ENCODE peak calls at places on chromosomes 12 and 14, in five cellular contexts. B, K, J, M and V are unnamed samples. For H3K4me1, the result is how much of the 10 kb centered on the place peaks cover.

GRCh38 chr12:46492471-46493351 is 120.1 kb upstream of the SLC38A2 start:
- DNase-seq in B (no peak), J (peak), M (no peak), K (no peak), V (no peak)

GRCh38 chr12:639566-639965 is 23.7 kb downstream of the NINJ2 start:
- DNase-seq in B (no peak), K (no peak), M (no peak), J (no peak), V (no peak)

GRCh38 chr12:4562034-4562657 is at the start of gene DYRK4:
- DNase-seq in B (peak), J (no peak), M (peak), K (peak), V (peak)

GRCh38 chr14:53011053-53011462 is 60.2 kb upstream of the FERMT2 start:
- DNase-seq in B (peak), J (peak), M (peak), K (peak), V (no peak)

GRCh38 chr12:121894633-121895032 is 6.0 kb downstream of the PSMD9 start:
- DNase-seq in J (no peak), M (no peak), K (peak), B (no peak), V (peak)

GRCh38 chr14:100623961-100624360 is 36.7 kb upstream of the BEGAIN start:
- DNase-seq in J (no peak), B (no peak), M (no peak), K (no peak), V (no peak)

GRCh38 chr14:50763386-50764007 is 67.5 kb downstream of the NIN start:
- DNase-seq in M (no peak), B (no peak), J (no peak), K (no peak), V (no peak)

GRCh38 chr14:36625014-36625413 is 36.6 kb upstream of the PAX9 start:
- DNase-seq in J (no peak), M (no peak), B (no peak), K (no peak), V (no peak)

GRCh38 chr12:81089412-81089811 is 11.5 kb downstream of the ACSS3 start:
- DNase-seq in J (no peak), K (no peak), B (no peak), M (no peak), V (no peak)

GRCh38 chr14:100586520-100587247 is 533 bp downstream of the BEGAIN start:
- DNase-seq in B (no peak), K (no peak), J (peak), M (peak), V (peak)

GRCh38 chr12:25424186-25424854 is 128.8 kb downstream of the LMNTD1 start:
- DNase-seq in M (no peak), J (no peak), K (no peak), B (no peak), V (no peak)

GRCh38 chr14:30005114-30005698 is 77.6 kb upstream of the PRKD1 start:
- DNase-seq in J (no peak), B (no peak), K (no peak), M (peak), V (no peak)

GRCh38 chr12:122868471-122869177 is 27.3 kb downstream of the VPS37B start:
- DNase-seq in B (peak), J (no peak), K (no peak), M (no peak), V (no peak)

GRCh38 chr14:92914087-92914656 is 8.8 kb upstream of the CHGA start:
- DNase-seq in K (peak), M (peak), B (no peak), J (no peak), V (no peak)

GRCh38 chr14:70988452-70988851 is 81.2 kb downstream of the PCNX1 start:
- DNase-seq in K (no peak), J (no peak), M (no peak), B (no peak), V (no peak)

GRCh38 chr14:33765251-33765650 is 185.6 kb downstream of the EGLN3 start:
- DNase-seq in K (no peak), M (no peak), J (no peak), B (no peak), V (peak)

GRCh38 chr14:93092606-93093556 is 22.8 kb downstream of the ITPK1 start:
- DNase-seq in J (no peak), K (no peak), M (no peak), B (no peak), V (no peak)

GRCh38 chr12:56991319-56991906 is 14.9 kb downstream of the ZBTB39 start:
- DNase-seq in M (peak), B (no peak), K (peak), J (no peak), V (no peak)

GRCh38 chr14:103107941-103108748 is 13.6 kb downstream of the EXOC3L4 start:
- DNase-seq in B (no peak), K (no peak), M (no peak), J (no peak), V (no peak)

GRCh38 chr12:108729612-108730336 is 1.5 kb downstream of the CORO1C start:
- DNase-seq in M (no peak), B (no peak), K (no peak), J (no peak), V (peak)

GRCh38 chr12:21939435-21939834 is 1.8 kb downstream of the ABCC9 start:
- DNase-seq in M (no peak), K (no peak), J (no peak), B (no peak), V (no peak)

DNA sequence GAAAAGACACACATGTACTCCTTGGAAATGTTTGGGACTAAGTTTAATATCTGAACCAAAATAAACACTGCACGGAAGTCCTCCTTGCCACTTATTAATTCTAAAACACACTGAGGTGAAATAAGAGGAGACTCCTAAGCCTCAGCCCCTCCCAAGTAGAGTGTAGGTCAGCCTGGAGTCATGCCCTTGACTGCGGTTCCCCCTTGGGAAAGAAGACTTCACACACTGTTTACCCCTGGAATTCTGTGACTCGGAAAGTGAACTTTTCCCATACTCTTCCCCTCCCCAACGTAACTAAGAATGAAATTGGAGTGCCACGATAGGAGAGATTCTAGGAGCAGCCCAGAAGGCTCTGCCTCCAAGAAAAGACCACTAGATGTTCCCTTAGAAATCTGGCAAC is 8.6 kb upstream of the TFCP2 start:
- DNase-seq in J (no peak), M (no peak), B (no peak), K (no peak), V (no peak)
- H3K4me3 ChIP-seq in J (no peak), M (no peak), B (no peak), K (no peak), V (no peak)

GRCh38 chr12:6952121-6952859 is 1.1 kb downstream of the PTPN6 start:
- DNase-seq in K (no peak), J (no peak), B (no peak), M (no peak), V (no peak)
- H3K4me1 ChIP-seq in K (under half), J (under half), B (under half), M (under half), V (under half)

DNA sequence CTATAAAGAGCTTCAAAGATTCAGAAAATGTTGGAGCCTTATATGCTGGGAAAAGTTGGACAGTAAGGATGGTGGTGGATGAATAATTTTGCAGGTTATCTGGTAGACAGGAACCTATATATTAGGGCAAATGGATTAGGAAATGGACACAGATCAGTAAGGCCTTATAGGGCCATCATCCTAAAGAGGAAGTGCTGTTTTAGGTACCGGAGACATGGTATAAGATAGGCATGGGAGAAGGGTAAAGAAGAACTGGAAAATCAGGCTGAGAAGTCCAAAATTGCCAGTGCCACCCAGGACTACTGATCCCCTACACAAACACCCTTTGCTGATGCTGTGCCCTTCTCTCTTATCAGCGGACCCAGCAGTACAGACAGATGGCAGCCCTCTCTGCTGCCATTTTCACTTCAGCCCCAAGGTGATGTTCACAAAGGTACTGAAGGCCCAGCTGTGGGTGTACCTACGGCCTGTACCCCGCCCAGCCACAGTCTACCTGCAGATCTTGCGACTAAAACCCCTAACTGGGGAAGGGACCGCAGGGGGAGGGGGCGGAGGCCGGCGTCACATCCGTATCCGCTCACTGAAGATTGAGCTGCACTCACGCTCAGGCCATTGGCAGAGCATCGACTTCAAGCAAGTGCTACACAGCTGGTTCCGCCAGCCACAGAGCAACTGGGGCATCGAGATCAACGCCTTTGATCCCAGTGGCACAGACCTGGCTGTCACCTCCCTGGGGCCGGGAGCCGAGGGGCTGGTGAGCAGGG is 5.5 kb downstream of the GDF11 start:
- DNase-seq in B (no peak), M (no peak), J (no peak), K (no peak), V (no peak)
- H3K4me3 ChIP-seq in B (no peak), M (no peak), J (no peak), K (no peak), V (no peak)

DNA sequence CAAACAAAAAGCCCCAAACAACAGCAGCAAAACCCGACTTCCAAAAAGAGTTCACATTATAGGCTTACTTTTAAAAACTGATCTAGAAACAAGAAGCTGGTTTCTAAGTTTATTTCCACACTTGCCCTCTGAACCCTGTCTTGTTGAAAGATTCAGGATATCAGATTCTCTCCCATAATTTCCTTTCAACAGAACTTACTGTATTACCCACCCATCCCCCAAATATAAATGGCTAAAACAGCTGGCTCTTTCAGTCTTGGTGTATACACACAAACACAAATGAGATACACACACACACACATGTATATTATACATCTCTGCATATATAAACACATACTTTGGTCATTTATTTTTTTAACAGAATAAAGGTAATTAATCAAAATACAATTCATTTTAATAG is 460.9 kb downstream of the ZFP36L1 start:
- DNase-seq in B (no peak), K (no peak), J (no peak), M (no peak), V (no peak)
- H3K4me1 ChIP-seq in B (under half), K (under half), J (under half), M (under half), V (under half)

GRCh38 chr12:1977109-1977508 is 27.1 kb downstream of the DCP1B start:
- DNase-seq in K (no peak), M (no peak), J (no peak), B (no peak), V (no peak)
- H3K4me3 ChIP-seq in K (no peak), M (no peak), J (no peak), B (no peak), V (no peak)

GRCh38 chr12:69345742-69346141 is 2.4 kb upstream of the LYZ start:
- DNase-seq in B (no peak), M (no peak), K (no peak), J (no peak), V (no peak)
- H3K4me1 ChIP-seq in B (under half), M (under half), K (under half), J (under half), V (under half)

GRCh38 chr12:6205144-6205539 is 4.9 kb downstream of the CD9 start:
- DNase-seq in K (no peak), B (no peak), J (no peak), M (peak), V (no peak)

GRCh38 chr12:6204533-6205143 is 4.4 kb downstream of the CD9 start:
- DNase-seq in J (no peak), K (no peak), B (no peak), M (no peak), V (no peak)

GRCh38 chr12:6206327-6206726 is 6.1 kb downstream of the CD9 start:
- DNase-seq in B (no peak), K (no peak), J (no peak), M (no peak), V (no peak)

GRCh38 chr12:6207254-6207942 is 7.2 kb downstream of the CD9 start:
- DNase-seq in J (no peak), K (no peak), B (no peak), M (no peak), V (no peak)

GRCh38 chr12:6205761-6206160 is 5.6 kb downstream of the CD9 start:
- DNase-seq in B (no peak), M (no peak), J (no peak), K (no peak), V (no peak)
- H3K4me3 ChIP-seq in B (no peak), M (no peak), J (no peak), K (no peak), V (no peak)